ENCODE peak calls at places on chromosomes 11 and 22, in four cellular contexts. E, C, T and F are unnamed samples.

GRCh38 chr11:109291553-109291952 is 130.4 kb upstream of the C11orf87 start:
- DNase-seq in C (no peak), E (no peak), T (no peak), F (no peak)

GRCh38 chr11:129248618-129249017 is 56.5 kb upstream of the ARHGAP32 start:
- DNase-seq in C (no peak), E (peak), T (no peak), F (peak)

GRCh38 chr11:103773537-103773936 is 262.9 kb upstream of the DDI1 start:
- DNase-seq in C (no peak), T (no peak), E (no peak), F (no peak)

GRCh38 chr11:134240592-134240991 is 12.6 kb downstream of the THYN1 start:
- DNase-seq in C (no peak), E (no peak), T (no peak), F (no peak)

GRCh38 chr11:82869657-82870056 is 30.6 kb downstream of the PRCP start:
- DNase-seq in E (no peak), T (no peak), C (no peak), F (no peak)

GRCh38 chr11:100857236-100858005 is 170.3 kb downstream of the ARHGAP42 start:
- DNase-seq in C (no peak), E (no peak), T (no peak), F (no peak)

GRCh38 chr11:115776916-115777315 is 272.7 kb upstream of the CADM1 start:
- DNase-seq in C (no peak), T (no peak), E (no peak), F (no peak)

GRCh38 chr11:36009469-36009868 is 65.6 kb downstream of the LDLRAD3 start:
- DNase-seq in T (no peak), E (no peak), C (no peak), F (no peak)

GRCh38 chr11:6599449-6599848 is 4.0 kb downstream of the RRP8 start:
- DNase-seq in C (no peak), T (no peak), E (no peak), F (no peak)

GRCh38 chr11:93329936-93330445 is 551 bp upstream of the DEUP1 start:
- DNase-seq in E (no peak), T (peak), C (no peak), F (peak)

GRCh38 chr11:67195971-67196418 is 70.3 kb upstream of the GRK2 start:
- DNase-seq in C (no peak), E (peak), T (no peak), F (no peak)

GRCh38 chr11:118606844-118607228 is 579 bp upstream of the PHLDB1 start:
- DNase-seq in C (no peak), E (no peak), T (no peak), F (no peak)

GRCh38 chr11:131668867-131669780 is 298.7 kb downstream of the NTM start:
- DNase-seq in E (peak), T (peak), C (no peak), F (peak)

GRCh38 chr22:22061085-22062077 is 78.8 kb upstream of the TOP3B start:
- DNase-seq in T (peak), C (no peak), E (peak), F (peak)
- TF ChIP-seq JUNB in T (peak), C (no peak), E (no peak), F (no peak)

GRCh38 chr11:113193077-113193476 is 121.3 kb upstream of the TTC12 start:
- DNase-seq in C (no peak), T (no peak), E (no peak), F (no peak)

GRCh38 chr11:113192121-113192925 is 122.1 kb upstream of the TTC12 start:
- DNase-seq in T (no peak), E (no peak), C (no peak), F (no peak)

GRCh38 chr11:113189909-113190667 is 124.3 kb upstream of the TTC12 start:
- DNase-seq in T (peak), C (no peak), E (no peak), F (peak)

GRCh38 chr11:113184498-113184897 is 129.9 kb upstream of the TTC12 start:
- DNase-seq in E (peak), C (no peak), T (no peak), F (no peak)

GRCh38 chr11:113188433-113188834 is 125.9 kb upstream of the TTC12 start:
- DNase-seq in E (no peak), T (no peak), C (peak), F (no peak)
- TF ChIP-seq SMC3 in E (no peak), T (no peak), C (no peak), F (no peak)

GRCh38 chr11:14617241-14618027 is 26.2 kb upstream of the PDE3B start:
- DNase-seq in T (no peak), C (no peak), E (peak), F (no peak)

GRCh38 chr11:14622241-14622954 is 21.2 kb upstream of the PDE3B start:
- DNase-seq in T (no peak), C (no peak), E (no peak), F (no peak)

GRCh38 chr11:14620027-14620511 is 23.5 kb upstream of the PDE3B start:
- DNase-seq in E (peak), T (no peak), C (no peak), F (no peak)

GRCh38 chr11:14618060-14618459 is 25.5 kb upstream of the PDE3B start:
- DNase-seq in E (peak), T (no peak), C (no peak), F (no peak)

GRCh38 chr11:14619580-14619979 is 24.0 kb upstream of the PDE3B start:
- DNase-seq in E (peak), C (no peak), T (no peak), F (no peak)
- TF ChIP-seq JUNB in E (no peak), C (no peak), T (no peak), F (no peak)

DNA sequence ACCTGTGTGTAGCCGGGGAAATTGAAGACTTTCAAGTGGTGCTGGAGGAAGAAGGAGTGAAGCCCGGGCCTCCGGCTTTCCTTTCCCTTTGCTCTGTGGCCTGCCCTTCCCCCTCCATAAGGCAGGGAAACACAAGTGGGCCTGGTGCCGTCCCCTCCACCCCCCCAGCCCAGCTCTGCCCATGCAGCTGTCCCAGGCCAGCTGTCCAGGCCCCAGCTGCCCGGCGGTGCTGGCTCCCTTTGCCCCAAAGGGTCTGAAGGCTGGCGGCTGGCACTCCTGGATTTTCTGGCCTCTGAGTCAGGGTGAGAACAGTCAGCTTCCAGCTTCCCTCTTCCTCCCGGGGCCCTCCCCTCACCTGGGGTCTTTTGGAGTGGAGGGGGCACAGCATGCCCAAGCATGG is 27.7 kb downstream of the CD82 start:
- DNase-seq in E (no peak), T (no peak), C (no peak), F (no peak)
- TF ChIP-seq SMC3 in E (no peak), T (no peak), C (no peak), F (no peak)

DNA sequence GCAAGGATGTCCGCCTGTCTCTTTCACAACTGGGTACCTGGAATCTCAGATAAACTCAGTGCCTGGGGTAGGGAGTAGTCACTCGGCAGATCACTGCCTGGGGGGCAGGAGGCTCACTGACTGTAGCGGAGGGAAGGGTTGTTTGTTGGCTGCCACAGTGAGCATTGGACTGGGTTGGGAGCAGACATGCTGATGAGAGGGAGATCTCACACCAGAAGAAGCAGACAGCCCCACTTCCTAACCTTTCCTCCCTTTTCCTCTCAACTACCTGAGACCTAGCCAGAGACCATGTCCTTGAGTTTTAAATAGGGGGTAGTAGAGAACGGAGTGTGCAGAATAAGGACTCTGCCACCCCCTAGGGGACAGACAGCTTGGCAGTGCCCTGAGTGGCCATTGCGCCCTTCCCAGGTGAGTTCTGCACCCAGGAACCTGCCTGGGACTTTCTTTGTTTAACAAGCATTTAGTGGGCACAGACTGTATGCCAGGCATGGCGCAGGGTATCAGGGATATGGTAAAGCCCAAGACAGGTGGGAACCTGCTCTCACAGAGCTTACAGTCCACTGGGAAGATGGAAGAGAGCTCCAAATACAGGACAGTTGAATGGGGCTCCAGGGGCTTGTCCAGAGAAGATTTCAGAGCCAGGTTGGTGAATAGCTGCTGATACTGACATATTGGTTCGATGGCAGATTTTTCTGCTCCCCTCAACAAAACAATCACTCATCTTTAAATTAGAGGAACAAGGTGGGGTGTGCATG is 115.7 kb upstream of the NNMT start:
- DNase-seq in T (no peak), C (no peak), E (peak), F (no peak)
- TF ChIP-seq JUNB in T (no peak), C (no peak), E (no peak), F (no peak)

GRCh38 chr11:117426297-117426685 is 98.6 kb downstream of the CEP164 start:
- DNase-seq in E (peak), C (no peak), T (peak), F (peak)

GRCh38 chr11:117425679-117426296 is 98.1 kb downstream of the CEP164 start:
- DNase-seq in T (no peak), C (no peak), E (no peak), F (no peak)

GRCh38 chr11:117428186-117428855 is 100.7 kb downstream of the CEP164 start:
- DNase-seq in E (no peak), C (no peak), T (no peak), F (no peak)

GRCh38 chr11:117427356-117427874 is 99.8 kb downstream of the CEP164 start:
- DNase-seq in T (no peak), C (no peak), E (no peak), F (no peak)

GRCh38 chr11:117426941-117427340 is 99.3 kb downstream of the CEP164 start:
- DNase-seq in T (no peak), C (no peak), E (no peak), F (no peak)
- TF ChIP-seq SMC3 in T (no peak), C (no peak), E (no peak), F (no peak)

GRCh38 chr11:40328890-40329617 is 1130.4 kb downstream of the LRRC4C start:
- DNase-seq in T (no peak), E (peak), C (no peak), F (peak)
- TF ChIP-seq JUNB in T (no peak), E (no peak), C (no peak), F (peak)

GRCh38 chr11:69455969-69456368 is 25.5 kb upstream of the LINC01488 start:
- DNase-seq in C (no peak), E (no peak), T (no peak), F (no peak)
- TF ChIP-seq SMC3 in C (no peak), E (no peak), T (no peak), F (no peak)

DNA sequence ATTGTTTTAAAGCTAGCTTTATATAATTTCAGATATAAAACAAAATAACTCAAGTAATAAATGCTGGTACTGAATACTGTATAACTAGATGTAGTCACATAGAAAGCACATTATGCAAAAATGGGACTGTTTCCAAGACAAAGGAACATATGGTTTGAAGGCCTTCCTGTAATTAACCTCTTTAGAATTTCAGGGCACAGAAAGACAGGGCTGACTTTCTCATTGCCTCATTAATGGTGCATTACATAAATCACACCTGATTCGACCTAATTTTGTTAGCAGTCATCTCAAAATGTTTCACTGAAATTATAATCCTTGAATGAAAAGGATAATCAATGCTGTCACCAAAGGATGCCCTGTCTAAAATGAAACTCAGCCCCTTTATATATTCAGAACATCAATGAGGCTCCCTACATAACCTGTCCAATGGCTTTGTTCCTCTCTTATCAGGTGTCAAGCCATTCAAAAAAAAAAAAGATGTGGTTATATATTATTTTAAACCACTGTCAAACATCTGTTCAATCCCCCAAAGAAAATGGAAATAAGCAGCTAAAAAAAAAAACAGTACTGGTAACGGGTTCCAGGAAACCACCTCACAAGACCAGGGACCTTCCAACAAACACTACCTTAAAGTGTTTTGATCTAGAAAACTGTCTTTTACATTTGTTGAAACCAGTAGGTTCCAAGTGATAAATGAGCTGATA is 77.4 kb downstream of the FAM168A start:
- DNase-seq in E (no peak), T (no peak), C (peak), F (no peak)
- TF ChIP-seq JUNB in E (no peak), T (no peak), C (no peak), F (no peak)

GRCh38 chr11:65489061-65489705 is 9.7 kb upstream of the MALAT1 start:
- DNase-seq in E (peak), T (peak), C (no peak), F (no peak)

GRCh38 chr11:65489706-65490310 is 9.0 kb upstream of the MALAT1 start:
- DNase-seq in E (peak), C (no peak), T (peak), F (no peak)

GRCh38 chr11:65487467-65488272 is 11.2 kb upstream of the MALAT1 start:
- DNase-seq in T (peak), E (peak), C (no peak), F (peak)

GRCh38 chr11:65486570-65487466 is 12.0 kb upstream of the MALAT1 start:
- DNase-seq in E (no peak), C (no peak), T (no peak), F (no peak)

DNA sequence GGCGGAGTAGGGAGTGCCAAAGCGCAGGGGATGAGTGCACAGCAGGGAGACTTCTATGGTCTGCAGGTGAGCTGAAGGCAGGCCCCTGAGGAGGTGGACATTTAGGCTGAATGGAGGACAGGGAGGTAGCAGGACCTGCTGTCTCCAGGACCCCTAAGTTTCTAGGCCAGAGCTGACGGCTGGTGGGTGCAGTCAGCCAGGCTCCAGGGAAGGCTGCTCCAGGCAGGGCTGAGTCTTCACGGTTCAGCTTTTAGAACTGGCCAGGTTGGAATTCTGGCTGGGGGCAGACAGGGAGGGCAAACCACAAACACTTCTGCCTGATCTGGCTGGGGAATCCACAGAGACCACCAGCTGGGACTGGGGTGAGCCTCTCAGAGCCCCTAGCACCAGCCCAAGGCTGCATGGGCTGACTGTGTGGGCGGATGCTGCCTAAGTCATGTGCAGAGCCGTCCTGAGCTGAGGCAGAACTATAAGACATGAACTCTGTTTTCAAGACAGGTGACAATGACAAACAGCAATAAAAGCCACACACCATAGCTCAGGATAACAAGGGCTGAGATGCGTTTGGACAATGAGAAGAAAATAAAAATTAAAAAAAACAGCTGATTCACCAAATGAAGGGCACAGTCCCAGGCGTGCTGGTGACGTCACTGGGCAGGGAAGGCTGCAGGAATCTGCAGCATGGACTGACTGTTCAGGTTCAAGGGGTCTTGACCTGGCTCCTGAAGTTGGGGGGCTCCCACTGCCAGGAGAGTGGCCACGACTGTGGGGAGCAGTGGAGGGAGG is 10.4 kb upstream of the MALAT1 start:
- DNase-seq in C (no peak), E (no peak), T (peak), F (peak)
- TF ChIP-seq SMC3 in C (no peak), E (no peak), T (no peak), F (no peak)